ENCODE peak calls at places on chromosomes 7 and 10, in eight cellular contexts. D is brain microvascular endothelial cell, C is B cell, W is HFFc6, Q is omental fat pad, P is bronchial epithelial cell, O is dorsolateral prefrontal cortex, L is PC-3. E is an unnamed sample.

GRCh38 chr7:285731-286130 is 4.2 kb upstream of the FOXL3 start:
- DNase-seq in W (no peak), P (no peak), D (no peak), Q (no peak), L (no peak), O (peak), C (no peak), E (no peak)

GRCh38 chr7:154644366-154644765 is 358.6 kb downstream of the PAXIP1 start:
- DNase-seq in C (no peak), L (no peak), Q (no peak), P (no peak), W (no peak), O (no peak), D (no peak), E (no peak)

GRCh38 chr7:95395755-95396135 is 430 bp downstream of the PON3 start:
- DNase-seq in C (no peak), P (no peak), W (no peak), L (no peak), D (no peak), Q (no peak), O (no peak), E (no peak)

GRCh38 chr7:27159278-27160146 is 3.0 kb upstream of the HOXA7 start:
- DNase-seq in L (peak), P (no peak), D (no peak), W (no peak), O (peak), C (peak), Q (peak), E (no peak)

GRCh38 chr7:101631224-101631714 is 2.2 kb upstream of the MYL10 start:
- DNase-seq in O (no peak), P (peak), C (no peak), W (no peak), D (no peak), Q (no peak), L (peak), E (no peak)

GRCh38 chr7:37247881-37248280 is 200.8 kb downstream of the ELMO1 start:
- DNase-seq in L (peak), P (peak), C (no peak), O (no peak), D (peak), Q (no peak), W (no peak), E (no peak)

GRCh38 chr10:21813944-21814343 is 189.6 kb downstream of the DNAJC1 start:
- DNase-seq in W (no peak), P (no peak), C (peak), D (no peak), O (no peak), Q (no peak), L (no peak), E (no peak)

GRCh38 chr7:142811154-142811737 is 40.5 kb downstream of the PRSS2 start:
- DNase-seq in W (peak), D (peak), P (peak), L (peak), C (peak), O (no peak), Q (no peak), E (peak)

GRCh38 chr10:61164458-61165160 is 220.6 kb upstream of the RHOBTB1 start:
- DNase-seq in O (no peak), D (no peak), Q (peak), P (peak), L (peak), C (no peak), W (no peak), E (no peak)

GRCh38 chr10:21637795-21638194 is 103.8 kb downstream of the MLLT10 start:
- DNase-seq in P (no peak), W (no peak), O (no peak), C (no peak), Q (no peak), D (no peak), L (no peak), E (no peak)

GRCh38 chr7:81235896-81236479 is 317.1 kb upstream of the SEMA3C start:
- DNase-seq in W (no peak), P (no peak), L (no peak), O (no peak), Q (no peak), C (no peak), D (no peak), E (no peak)

GRCh38 chr7:81231203-81231922 is 312.5 kb upstream of the SEMA3C start:
- DNase-seq in L (no peak), D (no peak), P (no peak), Q (no peak), W (no peak), O (no peak), C (no peak), E (no peak)

GRCh38 chr7:81233208-81233940 is 314.5 kb upstream of the SEMA3C start:
- DNase-seq in C (no peak), O (no peak), P (no peak), L (no peak), W (no peak), D (no peak), Q (no peak), E (no peak)

GRCh38 chr7:81234896-81235295 is 316.0 kb upstream of the SEMA3C start:
- DNase-seq in C (no peak), W (no peak), O (no peak), L (no peak), Q (no peak), P (peak), D (no peak), E (no peak)

GRCh38 chr7:81232084-81232799 is 313.4 kb upstream of the SEMA3C start:
- DNase-seq in Q (no peak), L (no peak), W (no peak), C (no peak), O (no peak), P (no peak), D (no peak), E (no peak)
- TF ChIP-seq CTCF in Q (no peak), L (no peak), W (no peak), C (no peak), O (no peak), P (no peak), D (no peak), E (no peak)

GRCh38 chr7:140646931-140647647 is 6.5 kb upstream of the DENND2A start:
- DNase-seq in D (no peak), Q (no peak), C (peak), L (no peak), P (peak), O (no peak), W (peak), E (peak)
- TF ChIP-seq CTCF in D (peak), Q (peak), C (peak), L (peak), P (peak), O (peak), W (peak), E (peak)

GRCh38 chr10:72260588-72261322 is 13.0 kb upstream of the DDIT4 start:
- DNase-seq in P (peak), L (peak), O (peak), Q (no peak), D (peak), W (peak), C (peak), E (peak)
- TF ChIP-seq CTCF in P (peak), L (no peak), O (peak), Q (no peak), D (peak), W (no peak), C (no peak), E (no peak)

GRCh38 chr7:139058963-139059362 is 23.1 kb upstream of the ZC3HAV1L start:
- DNase-seq in O (no peak), P (no peak), L (no peak), D (no peak), Q (no peak), C (no peak), W (no peak), E (no peak)
- TF ChIP-seq CTCF in O (no peak), P (no peak), L (no peak), D (no peak), Q (no peak), C (no peak), W (no peak), E (no peak)

GRCh38 chr10:110681023-110681681 is 37.0 kb downstream of the RBM20 start:
- DNase-seq in C (peak), L (peak), O (no peak), D (peak), W (peak), Q (no peak), P (peak), E (peak)
- TF ChIP-seq CTCF in C (peak), L (peak), O (peak), D (peak), W (peak), Q (no peak), P (peak), E (no peak)

E was measured in GM20000.